ENCODE peak calls at places on chromosomes 6 and 20, in four cellular contexts. N, R, F and W are unnamed samples.
A peak's percentile ranks its signal among the peaks of the same experiment; 100 is the strongest.

GRCh38 chr6:66675906-66676305 is 968.9 kb upstream of the EYS start:
- DNase-seq in F (no peak), R (no peak), N (no peak), W (no peak)

GRCh38 chr6:429515-430121 is 38.1 kb downstream of the IRF4 start:
- DNase-seq in N (no peak), F (no peak), R (no peak), W (no peak)

GRCh38 chr20:64142546-64142945 is 21.7 kb upstream of the MYT1 start:
- DNase-seq in R (no peak), F (no peak), N (no peak), W (no peak)

GRCh38 chr6:98894810-98895209 is 52.9 kb downstream of the FBXL4 start:
- DNase-seq in R (no peak), F (no peak), N (no peak), W (no peak)

GRCh38 chr6:81863123-81863522 is 110.6 kb upstream of the TENT5A start:
- DNase-seq in F (no peak), R (no peak), N (peak; percentile 92), W (no peak)

GRCh38 chr6:6604566-6604965 is 16.0 kb downstream of the LY86 start:
- DNase-seq in F (no peak), N (no peak), R (no peak), W (no peak)

GRCh38 chr20:40812415-40813212 is 123.6 kb upstream of the MAFB start:
- DNase-seq in F (no peak), R (no peak), N (no peak), W (no peak)

GRCh38 chr6:169801396-169802160 is 50.2 kb downstream of the ERMARD start:
- DNase-seq in R (no peak), F (no peak), N (no peak), W (no peak)

GRCh38 chr20:37902504-37903313 is at the start of gene VSTM2L:
- DNase-seq in F (no peak), R (peak; percentile 68), N (no peak), W (peak; percentile 64)

GRCh38 chr20:37559312-37560027 is 31.8 kb upstream of the BLCAP start:
- DNase-seq in R (no peak), N (no peak), F (no peak), W (no peak)

GRCh38 chr6:41531016-41531415 is 15.2 kb upstream of the FOXP4 start:
- DNase-seq in F (no peak), N (no peak), R (no peak), W (no peak)

GRCh38 chr6:77816766-77817270 is 164.0 kb downstream of the MEI4 start:
- DNase-seq in N (no peak), R (no peak), F (no peak), W (no peak)

GRCh38 chr6:127851197-127851596 is 49.7 kb downstream of the THEMIS start:
- DNase-seq in R (no peak), F (no peak), N (no peak), W (no peak)

GRCh38 chr6:2976060-2976459 is 4.7 kb upstream of the SERPINB6 start:
- DNase-seq in R (no peak), F (no peak), N (no peak), W (no peak)

GRCh38 chr6:3294921-3295871 is 36.4 kb downstream of the PSMG4 start:
- DNase-seq in F (no peak), R (no peak), N (peak; percentile 25), W (no peak)

GRCh38 chr6:47034919-47035318 is 7.2 kb downstream of the ADGRF1 start:
- DNase-seq in F (no peak), N (no peak), R (no peak), W (no peak)

GRCh38 chr6:33164176-33164575 is 28.1 kb downstream of the COL11A2 start:
- DNase-seq in N (no peak), R (no peak), F (no peak), W (no peak)

GRCh38 chr6:110738899-110739365 is 76.3 kb downstream of the CDK19 start:
- DNase-seq in N (peak; percentile 86), F (no peak), R (no peak), W (no peak)

GRCh38 chr20:8005033-8005432 is 14.5 kb downstream of the TMX4 start:
- DNase-seq in N (no peak), R (no peak), F (no peak), W (no peak)

GRCh38 chr6:149851461-149851860 is 12.7 kb downstream of the LRP11 start:
- DNase-seq in F (no peak), N (no peak), R (no peak), W (no peak)

GRCh38 chr6:13550656-13551055 is 23.7 kb upstream of the SIRT5 start:
- DNase-seq in F (no peak), N (no peak), R (no peak), W (no peak)

GRCh38 chr6:110944681-110945151 is 13.8 kb upstream of the GTF3C6 start:
- DNase-seq in R (peak; percentile 82), N (peak; percentile 9), F (no peak), W (peak; percentile 79)

GRCh38 chr6:83051386-83052172 is 14.1 kb downstream of the UBE3D start:
- DNase-seq in F (no peak), R (no peak), N (no peak), W (no peak)

GRCh38 chr6:89023591-89024441 is 56.7 kb upstream of the PNRC1 start:
- DNase-seq in F (no peak), N (no peak), R (no peak), W (no peak)

GRCh38 chr6:11865926-11866325 is 87.3 kb upstream of the ADTRP start:
- DNase-seq in R (no peak), F (no peak), N (no peak), W (no peak)

GRCh38 chr6:12136905-12137304 is 124.8 kb downstream of the HIVEP1 start:
- DNase-seq in F (no peak), N (no peak), R (no peak), W (no peak)

GRCh38 chr6:39821739-39822532 is 29.8 kb downstream of the DAAM2 start:
- DNase-seq in F (peak; percentile 59), N (no peak), R (no peak), W (no peak)

GRCh38 chr20:16260911-16261310 is 312.3 kb downstream of the KIF16B start:
- DNase-seq in F (no peak), R (no peak), N (no peak), W (no peak)

GRCh38 chr20:20503788-20504528 is 136.1 kb downstream of the INSM1 start:
- DNase-seq in R (no peak), N (no peak), F (no peak), W (no peak)

DNA sequence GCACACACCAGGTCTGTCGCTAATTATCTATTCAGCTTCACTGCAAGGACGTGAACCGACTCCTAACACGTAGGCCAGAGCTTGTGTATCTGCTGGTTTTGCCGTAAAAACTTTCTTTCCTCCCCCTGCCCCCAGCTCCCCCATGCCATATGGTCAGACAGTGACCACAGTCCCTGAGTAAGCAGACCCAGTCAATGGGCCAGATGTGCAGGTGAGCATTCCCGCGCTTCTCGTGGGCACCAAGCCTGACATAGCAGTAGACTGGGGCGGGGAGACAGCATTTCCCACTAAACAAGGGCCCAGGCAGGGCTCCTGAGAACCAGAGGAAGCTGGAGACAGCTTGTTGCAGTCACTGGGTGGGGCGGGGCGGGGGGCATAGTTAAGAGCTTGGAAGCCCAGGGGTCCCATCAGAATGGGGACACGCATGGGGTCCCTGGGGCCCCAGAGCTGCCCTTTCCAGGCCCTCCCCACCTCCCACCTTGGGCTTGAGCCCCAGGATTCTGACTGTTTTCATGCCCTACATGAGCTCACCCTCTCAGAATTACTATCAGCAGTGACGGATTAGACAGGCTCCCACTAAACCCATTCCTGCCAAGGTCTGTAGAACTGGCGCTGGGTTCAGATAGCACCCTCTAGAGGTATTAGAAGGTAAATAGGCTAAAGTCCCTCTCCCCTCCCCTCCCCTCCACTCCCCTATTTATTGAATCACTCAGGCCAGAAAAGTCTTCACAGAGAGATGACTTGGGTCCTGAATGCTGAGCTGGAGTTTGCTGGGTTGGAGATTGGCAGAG is 51.8 kb downstream of the CDH26 start:
- DNase-seq in N (no peak), F (no peak), R (no peak), W (no peak)
- TF ChIP-seq CTCF in N (peak; percentile 43), F (no peak), R (no peak), W (no peak)

DNA sequence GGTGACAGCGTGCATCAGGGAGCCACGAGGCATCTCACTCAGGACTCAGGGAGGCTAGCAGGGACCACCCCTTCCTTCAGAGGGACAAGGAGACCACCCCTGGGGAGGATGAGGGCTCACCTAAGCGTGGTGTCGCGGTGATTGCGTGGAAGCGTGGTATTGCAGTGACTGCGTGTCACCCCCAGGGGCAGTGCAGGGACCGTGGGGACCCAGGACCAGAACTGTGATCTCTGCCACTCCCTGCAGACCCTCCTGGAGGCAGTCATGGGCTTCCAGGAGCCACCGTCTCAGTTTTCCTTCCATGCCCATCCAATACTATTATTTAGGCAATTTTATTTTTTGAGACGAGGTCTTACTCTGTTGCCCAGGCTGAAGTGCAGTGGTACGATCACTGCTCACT is 147.1 kb downstream of the TAF4 start:
- DNase-seq in N (no peak), R (no peak), F (no peak), W (no peak)
- TF ChIP-seq CTCF in N (peak; percentile 54), R (no peak), F (no peak), W (no peak)

GRCh38 chr6:150928882-150929281 is 63.4 kb downstream of the MTHFD1L start:
- DNase-seq in N (no peak), R (peak; percentile 47), F (no peak), W (peak; percentile 31)

GRCh38 chr6:150924808-150925654 is 59.5 kb downstream of the MTHFD1L start:
- DNase-seq in N (no peak), R (no peak), F (no peak), W (peak; percentile 19)

GRCh38 chr6:150929403-150929802 is 63.9 kb downstream of the MTHFD1L start:
- DNase-seq in N (no peak), F (no peak), R (no peak), W (no peak)

GRCh38 chr6:150922137-150922536 is 56.6 kb downstream of the MTHFD1L start:
- DNase-seq in N (no peak), F (no peak), R (no peak), W (no peak)

GRCh38 chr6:150925655-150925928 is 60.1 kb downstream of the MTHFD1L start:
- DNase-seq in N (no peak), R (no peak), F (no peak), W (no peak)
- TF ChIP-seq CTCF in N (no peak), R (no peak), F (no peak), W (no peak)

GRCh38 chr6:91387290-91388062 is 800.6 kb upstream of the MAP3K7 start:
- DNase-seq in F (no peak), R (no peak), N (no peak), W (no peak)
- TF ChIP-seq CTCF in F (no peak), R (no peak), N (no peak), W (no peak)

DNA sequence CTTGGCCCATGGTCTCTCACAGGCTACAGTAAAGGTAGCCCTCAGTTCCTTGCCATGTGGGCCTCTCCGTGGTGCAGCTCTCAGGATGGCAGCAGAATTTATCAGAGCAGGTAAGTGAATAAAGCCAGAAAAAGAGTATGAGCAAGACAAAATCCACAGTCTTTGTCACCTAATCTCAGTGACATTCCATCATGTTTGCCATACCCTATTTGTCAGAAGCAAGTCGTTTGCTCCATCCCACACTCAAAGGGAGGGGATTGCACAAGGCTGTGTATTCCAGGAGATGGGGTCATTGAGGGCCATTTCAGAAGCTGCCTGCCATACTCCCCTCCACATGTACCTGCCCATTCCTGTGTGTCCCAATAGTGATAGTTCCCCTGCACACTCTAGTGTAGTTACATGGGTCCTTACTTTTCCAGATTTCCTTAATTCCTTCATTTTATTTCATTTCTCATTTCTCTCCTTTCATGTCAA is 24.2 kb downstream of the ISM1 start:
- DNase-seq in R (no peak), N (peak; percentile 97), F (no peak), W (no peak)
- TF ChIP-seq CTCF in R (no peak), N (peak; percentile 53), F (no peak), W (no peak)

GRCh38 chr20:21615617-21616080 is 89.8 kb upstream of the PAX1 start:
- DNase-seq in R (peak; percentile 65), N (peak; percentile 66), F (peak; percentile 20), W (peak; percentile 70)
- TF ChIP-seq CTCF in R (peak; percentile 80), N (peak; percentile 95), F (peak; percentile 63), W (peak; percentile 87)